ENCODE peak calls at places on chromosomes 11 and 22, in five cellular contexts. U is uterus, J is tibial artery, D is cardiac muscle cell, T is stomach. Q is an unnamed sample.

GRCh38 chr22:25746012-25746373 is 4.0 kb downstream of the MYO18B start:
- DNase-seq in U (no peak), J (no peak), T (no peak), D (no peak), Q (no peak)

GRCh38 chr11:4626207-4627105 is 10.8 kb upstream of the OR51D1 start:
- DNase-seq in T (peak; percentile 64), U (peak; percentile 23), D (peak; percentile 89), J (no peak), Q (no peak)

GRCh38 chr22:19761022-19761499 is 483 bp downstream of the TBX1 start:
- DNase-seq in T (no peak), J (no peak), D (no peak), U (no peak), Q (no peak)

GRCh38 chr11:23226331-23226909 is 366.1 kb upstream of the CCDC179 start:
- DNase-seq in D (no peak), T (no peak), U (no peak), J (no peak), Q (no peak)

GRCh38 chr22:24289781-24290181 is 19.1 kb downstream of the SPECC1L start:
- DNase-seq in J (no peak), D (no peak), T (no peak), U (no peak), Q (no peak)

GRCh38 chr11:3163241-3163981 is 1.7 kb downstream of the OSBPL5 start:
- DNase-seq in T (no peak), D (no peak), J (peak; percentile 65), U (no peak), Q (peak; percentile 7)

GRCh38 chr11:89436071-89436470 is 55.1 kb downstream of the NOX4 start:
- DNase-seq in U (no peak), J (no peak), T (no peak), D (peak; percentile 64), Q (no peak)

GRCh38 chr11:7591107-7591894 is 77.5 kb downstream of the PPFIBP2 start:
- DNase-seq in J (no peak), D (no peak), U (no peak), T (no peak), Q (no peak)

GRCh38 chr11:73019448-73019847 is 122.7 kb downstream of the FCHSD2 start:
- DNase-seq in D (no peak), U (no peak), J (no peak), T (no peak), Q (no peak)

GRCh38 chr11:723120-723883 is 17.3 kb downstream of the EPS8L2 start:
- DNase-seq in U (no peak), J (no peak), T (no peak), D (peak; percentile 54), Q (no peak)

GRCh38 chr11:724063-724732 is 18.2 kb downstream of the EPS8L2 start:
- DNase-seq in U (no peak), T (no peak), D (no peak), J (no peak), Q (no peak)

GRCh38 chr11:726278-726915 is 20.4 kb downstream of the EPS8L2 start:
- DNase-seq in T (peak; percentile 83), D (peak; percentile 62), U (peak; percentile 55), J (peak; percentile 69), Q (no peak)

GRCh38 chr11:725624-726202 is 19.7 kb downstream of the EPS8L2 start:
- DNase-seq in D (no peak), J (no peak), T (no peak), U (no peak), Q (no peak)

DNA sequence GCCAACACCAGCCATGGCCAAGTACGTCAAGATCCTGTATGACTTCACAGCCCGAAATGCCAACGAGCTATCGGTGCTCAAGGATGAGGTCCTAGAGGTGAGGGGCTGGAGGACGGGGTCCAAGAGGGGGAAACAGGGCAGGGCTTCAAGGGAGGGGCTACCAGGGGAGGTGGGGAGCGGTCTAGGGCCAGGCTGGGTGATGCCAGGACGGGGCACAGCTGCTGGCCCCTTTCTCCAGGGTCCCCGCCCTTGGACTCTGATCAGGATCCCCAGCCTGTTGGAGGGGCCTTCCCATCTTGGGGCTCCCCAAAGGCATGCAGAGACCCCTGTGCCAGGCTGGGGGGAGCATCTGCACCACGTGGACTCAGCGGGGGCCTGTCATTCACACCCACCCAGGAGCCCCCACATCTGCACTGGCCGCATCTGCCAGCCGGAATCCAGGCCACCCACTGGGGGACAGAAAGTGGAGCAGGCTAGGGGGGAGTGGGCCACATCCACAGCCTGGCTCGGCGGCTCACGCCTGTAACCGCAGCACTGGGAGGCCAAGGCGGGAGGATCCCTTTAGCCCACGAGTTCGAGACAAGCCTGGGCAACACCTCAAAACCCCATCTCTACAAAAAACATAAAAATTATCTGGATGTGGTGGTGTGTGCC is 18.8 kb downstream of the EPS8L2 start:
- DNase-seq in U (no peak), J (no peak), D (no peak), T (no peak), Q (no peak)
- H3K27ac ChIP-seq in U (no peak overlapping the region), J (no peak overlapping the region), D (no peak overlapping the region), T (no peak overlapping the region), Q (no peak overlapping the region)

DNA sequence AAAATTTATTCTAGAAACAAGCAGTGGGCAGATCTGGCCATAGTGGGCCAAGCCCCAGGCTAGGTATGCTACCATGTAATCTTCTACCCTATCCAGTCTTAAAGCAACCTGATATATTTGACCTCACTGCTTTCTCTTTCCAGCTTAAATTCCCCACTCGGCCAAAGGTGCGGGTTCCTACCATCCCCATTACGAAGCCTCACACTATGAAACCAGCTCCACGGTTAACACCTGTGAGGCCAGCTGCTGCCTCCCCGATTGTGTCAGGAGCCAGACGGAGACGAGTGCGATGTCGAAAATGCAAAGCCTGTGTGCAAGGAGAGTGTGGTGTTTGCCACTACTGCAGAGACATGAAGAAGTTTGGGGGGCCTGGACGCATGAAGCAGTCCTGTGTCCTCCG is 21.2 kb upstream of the GRK2 start:
- DNase-seq in J (no peak), U (no peak), T (no peak), D (no peak), Q (no peak)
- H3K4me1 ChIP-seq in J (peaks cover 42% of the 10 kb centered on the region), U (no peaks in the 10 kb centered on the region), T (peaks cover 47% of the 10 kb centered on the region), D (peaks cover 24% of the 10 kb centered on the region), Q (peaks cover 21% of the 10 kb centered on the region)

GRCh38 chr11:127766734-127767133 is 766.2 kb upstream of the KIRREL3 start:
- DNase-seq in J (no peak), D (no peak), T (no peak), U (no peak), Q (no peak)
- H3K27ac ChIP-seq in J (no peak overlapping the region), D (no peak overlapping the region), T (no peak overlapping the region), U (no peak overlapping the region), Q (no peak overlapping the region)

DNA sequence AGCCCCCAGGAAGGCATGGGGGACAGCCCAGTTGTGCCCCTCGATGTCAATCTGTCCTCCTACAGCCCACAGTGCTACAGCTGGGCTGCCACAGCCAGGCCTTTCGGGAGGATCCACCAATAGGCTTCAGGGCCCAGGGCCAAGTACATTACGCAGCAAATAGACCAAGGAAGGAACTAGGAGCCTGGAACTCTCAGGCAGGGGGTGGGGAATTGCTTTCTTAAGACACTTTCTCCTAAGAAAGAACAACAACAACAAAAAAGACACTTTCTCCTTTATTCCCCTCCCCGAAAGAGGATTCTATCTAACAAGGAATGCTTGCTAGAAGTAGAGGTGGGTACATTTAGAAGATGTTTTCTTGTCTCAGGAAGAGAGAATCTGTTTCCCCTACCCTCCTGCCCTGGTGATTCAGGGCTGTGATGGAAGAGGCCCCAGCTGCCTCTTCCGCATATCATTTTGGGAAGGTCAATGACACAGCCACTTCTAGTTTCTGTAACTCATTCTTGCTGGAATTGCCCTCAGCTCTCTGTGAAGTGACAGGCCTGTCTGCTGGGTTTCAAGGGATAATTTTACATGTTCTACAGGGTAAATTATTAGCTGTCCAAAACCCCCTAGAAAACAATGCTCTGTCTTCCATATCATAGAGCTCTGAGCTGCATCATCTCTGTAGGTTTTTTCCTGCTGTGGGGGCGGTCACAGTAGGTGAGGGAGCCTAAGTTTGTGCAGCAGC is 6.0 kb upstream of the MALAT1 start:
- DNase-seq in J (peak; percentile 94), T (peak; percentile 85), U (peak; percentile 88), D (no peak), Q (no peak)
- H3K4me1 ChIP-seq in J (peaks cover 87% of the 10 kb centered on the region), T (peaks cover 92% of the 10 kb centered on the region), U (peaks cover 58% of the 10 kb centered on the region), D (peaks cover 74% of the 10 kb centered on the region), Q (peaks cover 69% of the 10 kb centered on the region)

GRCh38 chr11:61969391-61969758 is 1.9 kb upstream of the FTH1 start:
- DNase-seq in J (no peak), T (no peak), D (no peak), U (no peak), Q (no peak)

GRCh38 chr11:61967924-61968757 is 707 bp upstream of the FTH1 start:
- DNase-seq in U (peak; percentile 50), J (peak; percentile 82), T (peak; percentile 49), D (peak; percentile 32), Q (no peak)

GRCh38 chr11:61967177-61967923 is at the start of gene FTH1:
- DNase-seq in J (peak; percentile 96), U (peak; percentile 94), D (peak; percentile 95), T (peak; percentile 96), Q (peak; percentile 94)

GRCh38 chr11:61969838-61970452 is 2.5 kb upstream of the FTH1 start:
- DNase-seq in T (no peak), J (no peak), U (no peak), D (no peak), Q (no peak)

GRCh38 chr11:61968758-61969390 is 1.4 kb upstream of the FTH1 start:
- DNase-seq in J (peak; percentile 66), D (no peak), T (peak; percentile 11), U (peak; percentile 13), Q (no peak)
- H3K27ac ChIP-seq in J (peak overlapping the region; percentile 100), D (peak overlapping the region; percentile 91), T (peak overlapping the region; percentile 99), U (peak overlapping the region; percentile 100), Q (peak overlapping the region; percentile 99)

GRCh38 chr11:60922906-60923305 is 1.4 kb upstream of the TMEM132A start:
- DNase-seq in T (no peak), U (no peak), J (no peak), D (no peak), Q (no peak)

GRCh38 chr11:60921777-60922335 is 2.4 kb upstream of the TMEM132A start:
- DNase-seq in T (no peak), U (no peak), J (no peak), D (no peak), Q (no peak)

GRCh38 chr11:60919320-60919719 is 4.9 kb upstream of the TMEM132A start:
- DNase-seq in U (no peak), J (no peak), T (no peak), D (no peak), Q (no peak)

GRCh38 chr11:60919956-60920355 is 4.3 kb upstream of the TMEM132A start:
- DNase-seq in D (no peak), U (no peak), T (no peak), J (no peak), Q (no peak)

GRCh38 chr11:60921259-60921658 is 3.0 kb upstream of the TMEM132A start:
- DNase-seq in D (no peak), T (no peak), U (no peak), J (no peak), Q (no peak)
- H3K4me1 ChIP-seq in D (no peaks in the 10 kb centered on the region), T (peaks cover 80% of the 10 kb centered on the region), U (peaks cover 13% of the 10 kb centered on the region), J (peaks cover 34% of the 10 kb centered on the region), Q (peaks cover 8% of the 10 kb centered on the region)

GRCh38 chr11:945986-946385 is 20.3 kb downstream of the AP2A2 start:
- DNase-seq in T (no peak), U (no peak), J (no peak), D (no peak), Q (no peak)
- H3K27ac ChIP-seq in T (no peak overlapping the region), U (no peak overlapping the region), J (no peak overlapping the region), D (no peak overlapping the region), Q (no peak overlapping the region)